ENCODE peak calls at places on chromosomes 5 and 9, in four cellular contexts. One of them, this sample, is unnamed. For H3K9me3 and H3K4me1, the result is how much of the 10 kb centered on the place peaks cover.

GRCh38 chr9:36100532-36100931 is 36.0 kb upstream of the GLIPR2 start:
- DNase-seq in spleen: no peak
- DNase-seq in neuronal stem cell: peak
- DNase-seq in IMR-90: peak
- DNase-seq in this sample: no peak

GRCh38 chr9:28820741-28821140 is 1247.5 kb upstream of the C9orf72 start:
- DNase-seq in spleen: no peak
- DNase-seq in neuronal stem cell: no peak
- DNase-seq in IMR-90: no peak
- DNase-seq in this sample: no peak

GRCh38 chr5:30749971-30750370 is 443.5 kb upstream of the CDH6 start:
- DNase-seq in spleen: no peak
- DNase-seq in neuronal stem cell: no peak
- DNase-seq in IMR-90: peak
- DNase-seq in this sample: no peak

GRCh38 chr9:123044556-123044955 is 11.1 kb downstream of the GPR21 start:
- DNase-seq in spleen: no peak
- DNase-seq in neuronal stem cell: no peak
- DNase-seq in IMR-90: peak
- DNase-seq in this sample: no peak

GRCh38 chr5:87120518-87121314 is 147.0 kb upstream of the RASA1 start:
- DNase-seq in spleen: no peak
- DNase-seq in neuronal stem cell: no peak
- DNase-seq in IMR-90: peak
- DNase-seq in this sample: no peak

GRCh38 chr5:40853632-40854192 is 12.5 kb downstream of the CARD6 start:
- DNase-seq in spleen: no peak
- DNase-seq in neuronal stem cell: no peak
- DNase-seq in IMR-90: no peak
- DNase-seq in this sample: no peak

GRCh38 chr5:97458851-97459250 is 275.8 kb upstream of the RIOK2 start:
- DNase-seq in spleen: no peak
- DNase-seq in neuronal stem cell: no peak
- DNase-seq in IMR-90: no peak
- DNase-seq in this sample: no peak

GRCh38 chr9:127561491-127562270 is 50.4 kb upstream of the STXBP1 start:
- DNase-seq in spleen: no peak
- DNase-seq in neuronal stem cell: no peak
- DNase-seq in IMR-90: peak
- DNase-seq in this sample: peak

GRCh38 chr5:114789773-114790402 is 379.8 kb downstream of the TRIM36 start:
- DNase-seq in spleen: no peak
- DNase-seq in neuronal stem cell: peak
- DNase-seq in IMR-90: no peak
- DNase-seq in this sample: no peak

GRCh38 chr5:34416501-34417008 is 239.6 kb upstream of the RAI14 start:
- DNase-seq in spleen: no peak
- DNase-seq in neuronal stem cell: no peak
- DNase-seq in IMR-90: no peak
- DNase-seq in this sample: no peak

GRCh38 chr9:124256517-124257069 is 1.2 kb upstream of the NEK6 start:
- DNase-seq in spleen: peak
- DNase-seq in neuronal stem cell: no peak
- DNase-seq in IMR-90: peak
- DNase-seq in this sample: peak

GRCh38 chr9:78003730-78004129 is 27.9 kb downstream of the GNAQ start:
- DNase-seq in spleen: no peak
- DNase-seq in neuronal stem cell: no peak
- DNase-seq in IMR-90: no peak
- DNase-seq in this sample: no peak

GRCh38 chr9:134477342-134477925 is 151.2 kb downstream of the RXRA start:
- DNase-seq in spleen: no peak
- DNase-seq in neuronal stem cell: no peak
- DNase-seq in IMR-90: no peak
- DNase-seq in this sample: no peak

GRCh38 chr5:31396611-31397295 is 135.1 kb downstream of the DROSHA start:
- DNase-seq in spleen: no peak
- DNase-seq in neuronal stem cell: no peak
- DNase-seq in IMR-90: no peak
- DNase-seq in this sample: no peak

GRCh38 chr5:69166686-69167487 is at the start of gene CCNB1:
- DNase-seq in spleen: peak
- DNase-seq in neuronal stem cell: peak
- DNase-seq in IMR-90: peak
- DNase-seq in this sample: peak

GRCh38 chr5:138789771-138790242 is 36.6 kb downstream of the CTNNA1 start:
- DNase-seq in spleen: no peak
- DNase-seq in neuronal stem cell: peak
- DNase-seq in IMR-90: peak
- DNase-seq in this sample: no peak

GRCh38 chr5:126359884-126360283 is 63.3 kb upstream of the GRAMD2B start:
- DNase-seq in spleen: no peak
- DNase-seq in neuronal stem cell: no peak
- DNase-seq in IMR-90: no peak
- DNase-seq in this sample: no peak

GRCh38 chr5:58849995-58850667 is 267.3 kb downstream of the RAB3C start:
- DNase-seq in spleen: no peak
- DNase-seq in neuronal stem cell: peak
- DNase-seq in IMR-90: peak
- DNase-seq in this sample: no peak

GRCh38 chr5:135709998-135710670 is 124.3 kb upstream of the SLC25A48 start:
- DNase-seq in spleen: no peak
- DNase-seq in neuronal stem cell: no peak
- DNase-seq in IMR-90: no peak
- DNase-seq in this sample: no peak

GRCh38 chr9:125983681-125984080 is 236.5 kb downstream of the PBX3 start:
- DNase-seq in spleen: no peak
- DNase-seq in neuronal stem cell: no peak
- DNase-seq in IMR-90: no peak
- DNase-seq in this sample: no peak

GRCh38 chr9:78397045-78397843 is 100.3 kb downstream of the PSAT1 start:
- DNase-seq in spleen: no peak
- DNase-seq in neuronal stem cell: peak
- DNase-seq in IMR-90: no peak
- DNase-seq in this sample: no peak

GRCh38 chr9:3385871-3386270 is 139.9 kb downstream of the RFX3 start:
- DNase-seq in spleen: no peak
- DNase-seq in neuronal stem cell: no peak
- DNase-seq in IMR-90: no peak
- DNase-seq in this sample: no peak

GRCh38 chr9:95316274-95316673 is 1.2 kb downstream of the FANCC start:
- DNase-seq in spleen: no peak
- DNase-seq in neuronal stem cell: no peak
- DNase-seq in IMR-90: no peak
- DNase-seq in this sample: no peak

GRCh38 chr9:80699551-80699998 is 989.8 kb downstream of the TLE1 start:
- DNase-seq in spleen: no peak
- DNase-seq in neuronal stem cell: no peak
- DNase-seq in IMR-90: peak
- DNase-seq in this sample: no peak

GRCh38 chr9:10226996-10227395 is 385.8 kb downstream of the PTPRD start:
- DNase-seq in spleen: no peak
- DNase-seq in neuronal stem cell: no peak
- DNase-seq in IMR-90: no peak
- DNase-seq in this sample: no peak

GRCh38 chr9:81002242-81002641 is 687.1 kb downstream of the TLE1 start:
- DNase-seq in spleen: no peak
- DNase-seq in neuronal stem cell: no peak
- DNase-seq in IMR-90: no peak
- DNase-seq in this sample: no peak

GRCh38 chr5:180180198-180180820 is 28.7 kb downstream of the RASGEF1C start:
- DNase-seq in spleen: peak
- DNase-seq in neuronal stem cell: no peak
- DNase-seq in IMR-90: no peak
- DNase-seq in this sample: no peak

GRCh38 chr9:2286306-2286705 is 271.2 kb downstream of the SMARCA2 start:
- DNase-seq in spleen: no peak
- DNase-seq in neuronal stem cell: no peak
- DNase-seq in IMR-90: no peak
- DNase-seq in this sample: no peak

GRCh38 chr9:2288309-2288708 is 273.2 kb downstream of the SMARCA2 start:
- DNase-seq in spleen: no peak
- DNase-seq in neuronal stem cell: no peak
- DNase-seq in IMR-90: no peak
- DNase-seq in this sample: no peak

GRCh38 chr9:2286825-2287455 is 271.8 kb downstream of the SMARCA2 start:
- DNase-seq in spleen: no peak
- DNase-seq in neuronal stem cell: no peak
- DNase-seq in IMR-90: no peak
- DNase-seq in this sample: no peak

GRCh38 chr9:2284770-2285169 is 269.6 kb downstream of the SMARCA2 start:
- DNase-seq in spleen: no peak
- DNase-seq in neuronal stem cell: no peak
- DNase-seq in IMR-90: no peak
- DNase-seq in this sample: no peak

GRCh38 chr9:2285411-2285810 is 270.3 kb downstream of the SMARCA2 start:
- DNase-seq in spleen: no peak
- DNase-seq in neuronal stem cell: no peak
- DNase-seq in IMR-90: no peak
- DNase-seq in this sample: no peak
- H3K4me3 ChIP-seq in spleen: no peak
- H3K4me3 ChIP-seq in neuronal stem cell: no peak
- H3K4me3 ChIP-seq in IMR-90: no peak
- H3K4me3 ChIP-seq in this sample: no peak

GRCh38 chr5:164799391-164799790 is 1294.0 kb downstream of the MAT2B start:
- DNase-seq in spleen: no peak
- DNase-seq in neuronal stem cell: no peak
- DNase-seq in IMR-90: no peak
- DNase-seq in this sample: no peak
- H3K9me3 ChIP-seq in spleen: under half
- H3K9me3 ChIP-seq in neuronal stem cell: under half
- H3K9me3 ChIP-seq in IMR-90: under half
- H3K9me3 ChIP-seq in this sample: under half

GRCh38 chr9:129458155-129458661 is 162.7 kb downstream of the C9orf50 start:
- DNase-seq in spleen: no peak
- DNase-seq in neuronal stem cell: no peak
- DNase-seq in IMR-90: no peak
- DNase-seq in this sample: peak
- H3K4me1 ChIP-seq in spleen: half or more
- H3K4me1 ChIP-seq in neuronal stem cell: under half
- H3K4me1 ChIP-seq in IMR-90: under half
- H3K4me1 ChIP-seq in this sample: under half

GRCh38 chr9:22731786-22732185 is 285.2 kb downstream of the DMRTA1 start:
- DNase-seq in spleen: no peak
- DNase-seq in neuronal stem cell: no peak
- DNase-seq in IMR-90: no peak
- DNase-seq in this sample: no peak
- H3K4me3 ChIP-seq in spleen: no peak
- H3K4me3 ChIP-seq in neuronal stem cell: no peak
- H3K4me3 ChIP-seq in IMR-90: no peak
- H3K4me3 ChIP-seq in this sample: no peak

GRCh38 chr9:107119294-107119693 is 163.8 kb upstream of the RAD23B start:
- DNase-seq in spleen: no peak
- DNase-seq in neuronal stem cell: no peak
- DNase-seq in IMR-90: no peak
- DNase-seq in this sample: no peak
- H3K9me3 ChIP-seq in spleen: under half
- H3K9me3 ChIP-seq in neuronal stem cell: under half
- H3K9me3 ChIP-seq in IMR-90: under half
- H3K9me3 ChIP-seq in this sample: under half

GRCh38 chr5:56837386-56837785 is 22.0 kb downstream of the MAP3K1 start:
- DNase-seq in spleen: no peak
- DNase-seq in neuronal stem cell: no peak
- DNase-seq in IMR-90: no peak
- DNase-seq in this sample: no peak

GRCh38 chr5:56839062-56839461 is 23.7 kb downstream of the MAP3K1 start:
- DNase-seq in spleen: no peak
- DNase-seq in neuronal stem cell: no peak
- DNase-seq in IMR-90: no peak
- DNase-seq in this sample: no peak

GRCh38 chr5:56837956-56838355 is 22.6 kb downstream of the MAP3K1 start:
- DNase-seq in spleen: no peak
- DNase-seq in neuronal stem cell: no peak
- DNase-seq in IMR-90: no peak
- DNase-seq in this sample: no peak

GRCh38 chr5:56838409-56839039 is 23.2 kb downstream of the MAP3K1 start:
- DNase-seq in spleen: no peak
- DNase-seq in neuronal stem cell: peak
- DNase-seq in IMR-90: peak
- DNase-seq in this sample: no peak

DNA sequence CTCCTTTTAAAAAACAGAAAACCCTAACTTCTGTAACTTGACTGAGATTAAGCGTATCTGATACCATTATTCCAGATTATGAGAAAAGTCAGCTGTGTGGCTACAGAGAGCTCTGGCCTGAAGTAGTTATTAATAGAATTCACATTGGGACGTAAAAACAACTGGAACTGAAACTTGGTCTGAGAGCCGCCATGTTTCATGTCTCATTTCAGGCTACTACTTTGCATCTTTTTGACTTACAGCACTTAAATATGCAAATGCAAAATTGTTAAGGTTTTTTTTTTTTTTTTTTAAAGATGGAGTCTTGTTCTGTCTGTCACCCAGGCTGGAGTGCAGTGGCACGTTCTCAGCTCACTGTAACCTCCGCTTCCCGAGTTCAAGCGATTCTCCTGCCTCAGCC is 25.2 kb downstream of the MAP3K1 start:
- DNase-seq in spleen: no peak
- DNase-seq in neuronal stem cell: no peak
- DNase-seq in IMR-90: no peak
- DNase-seq in this sample: no peak
- H3K4me1 ChIP-seq in spleen: half or more
- H3K4me1 ChIP-seq in neuronal stem cell: under half
- H3K4me1 ChIP-seq in IMR-90: under half
- H3K4me1 ChIP-seq in this sample: under half

GRCh38 chr5:150144876-150145275 is 10.8 kb downstream of the PDGFRB start:
- DNase-seq in spleen: no peak
- DNase-seq in neuronal stem cell: no peak
- DNase-seq in IMR-90: peak
- DNase-seq in this sample: no peak

GRCh38 chr5:150142800-150143724 is 12.6 kb downstream of the PDGFRB start:
- DNase-seq in spleen: no peak
- DNase-seq in neuronal stem cell: no peak
- DNase-seq in IMR-90: peak
- DNase-seq in this sample: peak

GRCh38 chr5:150142189-150142788 is 13.4 kb downstream of the PDGFRB start:
- DNase-seq in spleen: no peak
- DNase-seq in neuronal stem cell: no peak
- DNase-seq in IMR-90: peak
- DNase-seq in this sample: no peak

GRCh38 chr5:150144211-150144801 is 11.3 kb downstream of the PDGFRB start:
- DNase-seq in spleen: no peak
- DNase-seq in neuronal stem cell: no peak
- DNase-seq in IMR-90: peak
- DNase-seq in this sample: peak

DNA sequence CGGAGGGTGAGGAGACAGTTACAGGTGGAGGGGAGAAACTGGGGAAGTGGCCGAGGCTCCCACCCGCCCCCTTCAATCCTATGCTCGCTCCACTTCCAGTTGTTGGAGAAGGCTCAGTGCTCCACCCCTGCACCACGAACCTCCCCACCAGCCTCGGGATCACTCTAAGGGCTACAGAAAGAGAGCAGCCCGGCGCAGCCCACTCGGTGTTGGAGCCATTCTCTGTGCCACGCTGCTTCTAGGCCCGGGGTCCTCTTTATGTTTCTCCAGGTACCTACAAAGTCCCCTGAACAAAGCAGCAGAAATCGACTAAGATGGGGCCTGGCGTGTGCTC is 12.0 kb downstream of the PDGFRB start:
- DNase-seq in spleen: no peak
- DNase-seq in neuronal stem cell: no peak
- DNase-seq in IMR-90: no peak
- DNase-seq in this sample: peak
- H3K4me3 ChIP-seq in spleen: no peak
- H3K4me3 ChIP-seq in neuronal stem cell: no peak
- H3K4me3 ChIP-seq in IMR-90: no peak
- H3K4me3 ChIP-seq in this sample: no peak